ENCODE peak calls at places on chromosomes 16 and 17, in five cellular contexts. S is BJ, X is uterus, U is right atrium auricular region, Z is left ventricle myocardium inferior. T is an unnamed sample. For H3K36me3, the result is how much of the 10 kb centered on the place peaks cover.

GRCh38 chr16:83458612-83459011 is 349.2 kb upstream of the HSBP1 start:
- DNase-seq in S (no peak), X (no peak), U (no peak), Z (no peak), T (no peak)

GRCh38 chr17:1181769-1182137 is 2.0 kb upstream of the ABR start:
- DNase-seq in S (no peak), X (no peak), U (no peak), Z (no peak), T (no peak)

GRCh38 chr17:77328823-77329740 is 188.3 kb downstream of the SEC14L1 start:
- DNase-seq in S (no peak), X (peak), U (no peak), Z (no peak), T (no peak)

GRCh38 chr16:3754304-3754703 is 37.0 kb upstream of the TRAP1 start:
- DNase-seq in S (no peak), X (no peak), U (no peak), Z (no peak), T (no peak)

GRCh38 chr16:3019594-3020246 is 448 bp upstream of the TNFRSF12A start:
- DNase-seq in S (no peak), X (no peak), U (no peak), Z (no peak), T (no peak)

GRCh38 chr16:50584033-50584722 is 36.0 kb downstream of the NKD1 start:
- DNase-seq in S (no peak), X (no peak), U (no peak), Z (no peak), T (peak)

GRCh38 chr17:43931062-43931571 is 11.2 kb downstream of the PPY start:
- DNase-seq in S (no peak), X (no peak), U (no peak), Z (no peak), T (no peak)

GRCh38 chr16:23244122-23244521 is 58.0 kb upstream of the SCNN1B start:
- DNase-seq in S (no peak), X (no peak), U (no peak), Z (no peak), T (no peak)

GRCh38 chr17:48055531-48056245 is 7.5 kb downstream of the NFE2L1 start:
- DNase-seq in S (peak), X (no peak), U (no peak), Z (no peak), T (no peak)

GRCh38 chr17:77783991-77784820 is 174.3 kb upstream of the TNRC6C start:
- DNase-seq in S (no peak), X (no peak), U (no peak), Z (no peak), T (no peak)

GRCh38 chr16:11407047-11407982 is 62.1 kb downstream of the RMI2 start:
- DNase-seq in S (peak), X (peak), U (peak), Z (no peak), T (peak)

GRCh38 chr17:41360291-41360995 is 9.2 kb downstream of the KRT33B start:
- DNase-seq in S (peak), X (no peak), U (no peak), Z (no peak), T (no peak)

GRCh38 chr17:7446669-7447068 is 1.8 kb downstream of the CHRNB1 start:
- DNase-seq in S (no peak), X (no peak), U (no peak), Z (no peak), T (no peak)

GRCh38 chr17:67443931-67444597 is 67.0 kb downstream of the PITPNC1 start:
- DNase-seq in S (peak), X (peak), U (no peak), Z (no peak), T (peak)

DNA sequence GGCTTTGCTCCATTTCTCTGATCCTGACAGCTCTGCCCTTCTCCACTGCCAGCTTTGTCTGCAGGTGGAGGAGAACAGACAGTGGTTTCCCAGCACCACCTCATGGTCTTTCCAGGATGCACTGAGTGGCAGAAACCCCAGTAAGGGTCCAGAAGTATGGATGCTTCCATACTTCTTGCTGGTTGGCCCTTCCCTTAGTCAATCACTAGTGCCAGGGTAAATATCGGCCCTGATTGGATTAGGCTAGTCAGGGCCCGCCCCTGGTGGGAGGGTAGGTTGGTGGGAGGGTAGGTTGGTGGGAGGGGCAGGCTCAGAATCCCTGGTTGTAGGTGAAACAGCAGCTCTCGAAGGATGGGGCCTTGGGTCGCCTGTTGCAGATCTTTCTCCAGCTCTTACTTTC is 10.2 kb downstream of the RNF213 start:
- DNase-seq in S (no peak), X (no peak), U (no peak), Z (no peak), T (no peak)
- H3K36me3 ChIP-seq in S (under half), X (under half), U (under half), Z (under half), T (under half)

GRCh38 chr16:8900343-8900742 is 18.2 kb downstream of the LITAFD start:
- DNase-seq in S (no peak), X (no peak), U (no peak), Z (no peak), T (no peak)

GRCh38 chr16:8901318-8901861 is 19.2 kb downstream of the LITAFD start:
- DNase-seq in S (no peak), X (no peak), U (no peak), Z (no peak), T (no peak)

GRCh38 chr16:8899709-8900317 is 17.7 kb downstream of the LITAFD start:
- DNase-seq in S (no peak), X (no peak), U (no peak), Z (no peak), T (no peak)

GRCh38 chr16:8894736-8895334 is 12.7 kb downstream of the LITAFD start:
- DNase-seq in S (no peak), X (no peak), U (no peak), Z (no peak), T (peak)

GRCh38 chr16:8898660-8899318 is 16.6 kb downstream of the LITAFD start:
- DNase-seq in S (no peak), X (no peak), U (no peak), Z (no peak), T (no peak)
- H3K36me3 ChIP-seq in S (under half), X (under half), U (half or more), Z (half or more), T (under half)

GRCh38 chr16:10314811-10315210 is 71.0 kb upstream of the ATF7IP2 start:
- DNase-seq in S (no peak), X (no peak), U (no peak), Z (no peak), T (no peak)

GRCh38 chr16:10314317-10314716 is 71.5 kb upstream of the ATF7IP2 start:
- DNase-seq in S (no peak), X (no peak), U (no peak), Z (no peak), T (no peak)

GRCh38 chr16:10318798-10319500 is 66.9 kb upstream of the ATF7IP2 start:
- DNase-seq in S (no peak), X (no peak), U (no peak), Z (no peak), T (no peak)

GRCh38 chr16:10321407-10322397 is 64.2 kb upstream of the ATF7IP2 start:
- DNase-seq in S (no peak), X (no peak), U (no peak), Z (no peak), T (no peak)

GRCh38 chr16:10317425-10318001 is 68.3 kb upstream of the ATF7IP2 start:
- DNase-seq in S (no peak), X (no peak), U (no peak), Z (no peak), T (no peak)
- H3K36me3 ChIP-seq in S (under half), X (under half), U (under half), Z (under half), T (under half)

GRCh38 chr17:4939554-4939803 is 367 bp downstream of the SLC25A11 start:
- DNase-seq in S (no peak), X (no peak), U (no peak), Z (peak), T (peak)

GRCh38 chr17:4940625-4941021 is 555 bp downstream of the RNF167 start:
- DNase-seq in S (no peak), X (no peak), U (no peak), Z (no peak), T (no peak)

GRCh38 chr17:4939804-4940624 is at the start of the genes RNF167 and SLC25A11:
- DNase-seq in S (peak), X (peak), U (peak), Z (peak), T (peak)

GRCh38 chr17:4942760-4943508 is 2.9 kb downstream of the RNF167 start:
- DNase-seq in S (no peak), X (no peak), U (no peak), Z (no peak), T (no peak)

DNA sequence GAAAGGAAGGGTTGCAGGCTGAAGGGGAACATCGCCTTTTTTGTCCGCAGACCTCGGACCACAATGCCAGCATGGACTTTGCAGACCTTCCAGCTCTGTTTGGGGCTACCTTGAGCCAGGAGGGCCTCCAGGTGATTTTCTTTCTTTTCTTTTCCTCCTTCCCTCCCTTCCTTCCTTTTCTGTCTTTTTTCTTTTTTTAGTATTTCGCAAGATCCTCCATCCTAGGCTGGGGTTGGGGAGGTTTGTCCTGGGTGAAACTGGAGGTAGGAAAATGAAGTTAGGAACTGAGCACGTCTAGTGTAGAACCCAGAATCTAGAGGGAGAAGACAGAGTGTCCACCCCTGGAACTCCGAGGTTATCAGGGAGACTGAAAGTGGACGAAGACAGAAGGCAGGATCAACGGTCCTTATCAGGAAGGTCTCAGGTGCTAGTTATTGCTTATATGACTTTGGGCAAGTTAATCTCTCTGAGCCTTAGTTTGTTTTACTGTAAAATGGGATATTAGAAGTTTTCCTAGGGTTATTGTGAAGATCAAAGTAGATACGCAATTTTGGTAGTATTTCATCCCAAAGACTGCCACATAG is 1.1 kb downstream of the RNF167 start:
- DNase-seq in S (no peak), X (no peak), U (no peak), Z (no peak), T (no peak)
- H3K36me3 ChIP-seq in S (under half), X (under half), U (half or more), Z (half or more), T (under half)

GRCh38 chr17:81582769-81583168 is 30.6 kb upstream of the FAAP100 start:
- DNase-seq in S (no peak), X (no peak), U (no peak), Z (no peak), T (no peak)
- H3K36me3 ChIP-seq in S (under half), X (under half), U (half or more), Z (half or more), T (under half)

GRCh38 chr16:66608241-66609138 is 4.0 kb downstream of the CMTM3 start:
- DNase-seq in S (peak), X (peak), U (peak), Z (peak), T (peak)

GRCh38 chr16:66605177-66605999 is 884 bp downstream of the CMTM3 start:
- DNase-seq in S (no peak), X (peak), U (no peak), Z (peak), T (peak)

GRCh38 chr16:66603537-66604375 is 748 bp upstream of the CMTM3 start:
- DNase-seq in S (peak), X (peak), U (peak), Z (peak), T (peak)

GRCh38 chr16:66604376-66605176 is at the start of gene CMTM3:
- DNase-seq in S (no peak), X (peak), U (no peak), Z (peak), T (peak)

GRCh38 chr16:66606000-66606751 is 1.7 kb downstream of the CMTM3 start:
- DNase-seq in S (no peak), X (no peak), U (no peak), Z (no peak), T (no peak)
- H3K36me3 ChIP-seq in S (under half), X (under half), U (under half), Z (under half), T (under half)

GRCh38 chr16:88909431-88910210 is 43.2 kb upstream of the PABPN1L start:
- DNase-seq in S (no peak), X (no peak), U (no peak), Z (no peak), T (no peak)
- H3K36me3 ChIP-seq in S (under half), X (under half), U (under half), Z (under half), T (under half)